ENCODE peak calls at places on chromosomes 2 and 18, in four cellular contexts. One of them, this sample, is unnamed.

GRCh38 chr2:239302808-239303557 is 97.8 kb downstream of the HDAC4 start:
- DNase-seq in fibroblast of lung: no peak
- DNase-seq in WERI-Rb-1: no peak
- DNase-seq in tibial artery: peak
- DNase-seq in this sample: peak

GRCh38 chr2:237618449-237618848 is 8.9 kb upstream of the LRRFIP1 start:
- DNase-seq in fibroblast of lung: peak
- DNase-seq in WERI-Rb-1: no peak
- DNase-seq in tibial artery: no peak
- DNase-seq in this sample: no peak

GRCh38 chr2:141105763-141106162 is 1025.1 kb downstream of the LRP1B start:
- DNase-seq in fibroblast of lung: no peak
- DNase-seq in WERI-Rb-1: no peak
- DNase-seq in tibial artery: no peak
- DNase-seq in this sample: no peak

GRCh38 chr18:25517881-25518715 is 166.1 kb upstream of the ZNF521 start:
- DNase-seq in fibroblast of lung: no peak
- DNase-seq in WERI-Rb-1: no peak
- DNase-seq in tibial artery: no peak
- DNase-seq in this sample: no peak

GRCh38 chr2:61759718-61760117 is 94.1 kb downstream of the FAM161A start:
- DNase-seq in fibroblast of lung: peak
- DNase-seq in WERI-Rb-1: no peak
- DNase-seq in tibial artery: no peak
- DNase-seq in this sample: no peak

GRCh38 chr18:22521026-22521707 is 103.5 kb upstream of the CTAGE1 start:
- DNase-seq in fibroblast of lung: no peak
- DNase-seq in WERI-Rb-1: no peak
- DNase-seq in tibial artery: no peak
- DNase-seq in this sample: no peak

GRCh38 chr18:13454363-13455150 is 236.0 kb downstream of the LDLRAD4 start:
- DNase-seq in fibroblast of lung: no peak
- DNase-seq in WERI-Rb-1: no peak
- DNase-seq in tibial artery: peak
- DNase-seq in this sample: no peak

GRCh38 chr18:23862071-23862470 is 152.5 kb upstream of the TTC39C start:
- DNase-seq in fibroblast of lung: peak
- DNase-seq in WERI-Rb-1: no peak
- DNase-seq in tibial artery: no peak
- DNase-seq in this sample: no peak

GRCh38 chr2:56291711-56292110 is 107.9 kb downstream of the CCDC85A start:
- DNase-seq in fibroblast of lung: no peak
- DNase-seq in WERI-Rb-1: no peak
- DNase-seq in tibial artery: no peak
- DNase-seq in this sample: no peak

GRCh38 chr2:160062283-160063005 is at the start of gene PLA2R1:
- DNase-seq in fibroblast of lung: peak
- DNase-seq in WERI-Rb-1: no peak
- DNase-seq in tibial artery: peak
- DNase-seq in this sample: peak

GRCh38 chr18:72830109-72830508 is 37.7 kb downstream of the NETO1 start:
- DNase-seq in fibroblast of lung: no peak
- DNase-seq in WERI-Rb-1: no peak
- DNase-seq in tibial artery: no peak
- DNase-seq in this sample: no peak

GRCh38 chr18:45974088-45974536 is 7.0 kb upstream of the EPG5 start:
- DNase-seq in fibroblast of lung: peak
- DNase-seq in WERI-Rb-1: peak
- DNase-seq in tibial artery: no peak
- DNase-seq in this sample: no peak

GRCh38 chr2:1767939-1768691 is 23.8 kb upstream of the PXDN start:
- DNase-seq in fibroblast of lung: no peak
- DNase-seq in WERI-Rb-1: no peak
- DNase-seq in tibial artery: peak
- DNase-seq in this sample: no peak

GRCh38 chr2:162475661-162476060 is 131.7 kb downstream of the GCA start:
- DNase-seq in fibroblast of lung: no peak
- DNase-seq in WERI-Rb-1: no peak
- DNase-seq in tibial artery: no peak
- DNase-seq in this sample: no peak

GRCh38 chr2:104043864-104044263 is 810.1 kb upstream of the POU3F3 start:
- DNase-seq in fibroblast of lung: no peak
- DNase-seq in WERI-Rb-1: no peak
- DNase-seq in tibial artery: no peak
- DNase-seq in this sample: no peak

GRCh38 chr2:239149501-239149900 is 251.3 kb downstream of the HDAC4 start:
- DNase-seq in fibroblast of lung: no peak
- DNase-seq in WERI-Rb-1: no peak
- DNase-seq in tibial artery: peak
- DNase-seq in this sample: peak

GRCh38 chr18:10923225-10923624 is 226.1 kb downstream of the PIEZO2 start:
- DNase-seq in fibroblast of lung: no peak
- DNase-seq in WERI-Rb-1: no peak
- DNase-seq in tibial artery: no peak
- DNase-seq in this sample: no peak

DNA sequence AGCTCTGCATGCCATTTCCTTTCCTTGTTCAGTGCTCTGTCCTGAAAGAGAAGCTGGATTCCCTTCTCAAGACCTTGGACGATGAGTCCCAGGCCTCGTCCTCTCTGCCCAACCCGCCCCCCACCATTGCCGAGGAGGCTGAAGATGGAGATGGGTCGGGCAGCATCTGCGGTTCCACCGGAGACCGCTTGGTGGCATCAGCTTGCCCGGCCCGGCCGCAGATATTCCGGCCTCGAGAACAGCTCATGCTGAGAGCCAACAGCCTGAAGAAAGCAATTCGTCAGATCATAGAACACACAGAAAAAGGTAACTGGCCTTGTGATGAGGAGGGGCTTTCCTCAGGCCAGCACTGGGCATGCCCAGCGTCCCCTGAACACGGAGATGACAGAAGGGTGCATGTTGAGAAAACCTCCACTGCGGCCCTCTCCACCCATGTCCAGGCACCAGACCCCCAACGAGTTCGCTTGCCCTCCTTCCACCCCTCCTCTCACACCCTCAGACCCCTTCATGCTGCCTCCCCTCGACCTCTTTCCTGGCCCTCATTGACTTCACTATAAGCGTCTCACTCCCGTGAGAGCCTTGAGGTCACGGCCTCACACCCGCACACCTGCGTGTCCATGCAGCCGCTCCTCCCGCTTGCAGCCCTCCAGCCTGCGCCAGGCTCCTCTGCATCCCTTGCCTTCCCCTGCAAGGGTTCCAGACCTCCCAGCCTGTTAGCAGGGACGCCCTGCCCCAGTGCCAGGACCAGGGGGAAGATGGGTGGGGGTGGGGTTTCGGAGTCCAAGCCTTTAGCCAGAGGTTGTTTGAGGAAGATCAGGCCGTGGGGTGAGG is 95.0 kb downstream of the DGKD start:
- DNase-seq in fibroblast of lung: peak
- DNase-seq in WERI-Rb-1: peak
- DNase-seq in tibial artery: peak
- DNase-seq in this sample: peak
- TF ChIP-seq CTCF in fibroblast of lung: peak
- TF ChIP-seq CTCF in WERI-Rb-1: peak
- TF ChIP-seq CTCF in tibial artery: peak
- TF ChIP-seq CTCF in this sample: peak

GRCh38 chr2:53093355-53093754 is 674.2 kb upstream of the CHAC2 start:
- DNase-seq in fibroblast of lung: no peak
- DNase-seq in WERI-Rb-1: no peak
- DNase-seq in tibial artery: no peak
- DNase-seq in this sample: no peak

GRCh38 chr2:53095664-53096063 is 671.9 kb upstream of the CHAC2 start:
- DNase-seq in fibroblast of lung: no peak
- DNase-seq in WERI-Rb-1: no peak
- DNase-seq in tibial artery: no peak
- DNase-seq in this sample: no peak

GRCh38 chr2:53095227-53095626 is 672.4 kb upstream of the CHAC2 start:
- DNase-seq in fibroblast of lung: no peak
- DNase-seq in WERI-Rb-1: no peak
- DNase-seq in tibial artery: no peak
- DNase-seq in this sample: no peak

GRCh38 chr2:53096346-53096745 is 671.3 kb upstream of the CHAC2 start:
- DNase-seq in fibroblast of lung: peak
- DNase-seq in WERI-Rb-1: no peak
- DNase-seq in tibial artery: no peak
- DNase-seq in this sample: no peak

DNA sequence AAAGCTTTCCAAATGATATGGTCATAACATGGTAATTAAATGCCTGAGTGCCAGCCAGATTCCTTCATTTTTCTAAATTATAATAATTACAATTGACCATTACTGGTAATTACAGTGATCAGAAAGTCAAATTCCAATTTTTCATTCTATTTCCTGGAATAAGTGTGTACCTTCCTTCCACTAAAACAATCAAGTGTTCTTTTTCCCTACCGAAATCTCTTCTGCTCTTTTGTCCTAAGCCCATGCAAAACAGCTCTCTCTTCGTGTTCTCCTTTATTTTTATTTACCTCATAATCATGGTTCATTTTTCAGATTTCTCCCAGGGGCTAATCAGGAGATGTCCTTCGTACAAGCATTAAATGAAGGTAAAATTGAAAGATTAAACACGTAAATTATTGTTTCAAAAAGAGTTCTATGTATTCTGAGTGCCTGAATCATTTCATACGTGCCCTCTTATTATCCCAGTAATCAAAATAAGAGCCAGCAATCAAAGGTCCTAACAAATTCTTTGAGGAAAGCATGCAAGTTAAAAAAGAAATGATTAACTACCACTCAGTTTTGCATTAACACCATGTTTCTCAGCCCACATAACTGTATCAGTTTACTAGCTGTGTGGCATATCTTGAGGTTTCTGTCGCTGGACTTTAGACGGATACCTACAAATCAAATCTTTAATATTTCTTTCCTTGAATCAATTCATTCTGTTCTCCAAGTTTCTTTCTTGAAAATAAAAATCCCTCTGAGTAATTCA is 669.1 kb upstream of the CHAC2 start:
- DNase-seq in fibroblast of lung: no peak
- DNase-seq in WERI-Rb-1: no peak
- DNase-seq in tibial artery: no peak
- DNase-seq in this sample: no peak
- H3K27ac ChIP-seq in fibroblast of lung: no peak
- H3K27ac ChIP-seq in WERI-Rb-1: no peak
- H3K27ac ChIP-seq in tibial artery: no peak
- H3K27ac ChIP-seq in this sample: no peak

DNA sequence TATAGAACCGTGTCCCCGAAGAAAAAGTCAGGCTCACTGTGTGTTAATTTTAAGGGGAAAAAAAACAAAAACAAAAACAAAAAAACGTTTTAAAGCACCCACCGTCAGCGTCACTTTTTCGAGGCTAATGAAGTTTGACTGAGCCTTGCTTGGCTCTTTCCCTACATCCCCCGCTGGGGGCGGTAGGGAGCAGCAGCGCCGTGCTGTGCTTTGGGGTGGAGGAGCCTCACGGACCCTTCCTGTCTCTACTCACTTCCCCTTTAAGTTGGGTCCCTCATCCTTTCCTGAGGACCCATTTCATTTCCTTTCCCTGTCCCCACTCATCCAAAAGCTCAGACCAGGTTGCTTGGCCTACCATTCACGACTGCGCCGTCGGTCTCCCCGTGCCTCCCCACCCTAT is 82.8 kb upstream of the RPL31 start:
- DNase-seq in fibroblast of lung: no peak
- DNase-seq in WERI-Rb-1: no peak
- DNase-seq in tibial artery: no peak
- DNase-seq in this sample: no peak
- TF ChIP-seq CTCF in fibroblast of lung: peak
- TF ChIP-seq CTCF in WERI-Rb-1: peak
- TF ChIP-seq CTCF in tibial artery: no peak
- TF ChIP-seq CTCF in this sample: no peak

DNA sequence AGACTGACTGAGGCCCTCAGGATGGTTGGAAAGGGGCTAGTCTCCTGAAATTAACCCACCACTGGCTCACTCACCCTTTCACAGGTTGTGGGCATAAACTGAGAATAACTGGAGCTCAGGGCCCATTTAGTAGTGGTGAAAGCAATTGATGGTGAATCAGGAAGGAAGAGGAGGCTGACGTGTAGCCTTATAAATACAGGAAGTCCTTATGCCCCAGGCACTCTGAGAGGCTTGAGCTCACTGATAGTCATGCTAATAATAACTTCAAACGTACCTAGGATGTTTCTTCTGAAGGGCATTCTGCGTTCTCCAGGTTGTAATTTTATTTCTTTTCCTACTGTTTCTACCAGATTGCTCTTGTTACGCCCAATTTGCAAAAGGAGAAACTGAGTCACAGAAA is 328.4 kb downstream of the CLIP4 start:
- DNase-seq in fibroblast of lung: no peak
- DNase-seq in WERI-Rb-1: no peak
- DNase-seq in tibial artery: no peak
- DNase-seq in this sample: no peak
- H3K27ac ChIP-seq in fibroblast of lung: no peak
- H3K27ac ChIP-seq in WERI-Rb-1: no peak
- H3K27ac ChIP-seq in tibial artery: no peak
- H3K27ac ChIP-seq in this sample: no peak

GRCh38 chr2:40760071-40760666 is 308.3 kb upstream of the SLC8A1 start:
- DNase-seq in fibroblast of lung: peak
- DNase-seq in WERI-Rb-1: peak
- DNase-seq in tibial artery: no peak
- DNase-seq in this sample: peak
- TF ChIP-seq CTCF in fibroblast of lung: peak
- TF ChIP-seq CTCF in WERI-Rb-1: peak
- TF ChIP-seq CTCF in tibial artery: peak
- TF ChIP-seq CTCF in this sample: peak

GRCh38 chr18:58788470-58788869 is 76.2 kb upstream of the ZNF532 start:
- DNase-seq in fibroblast of lung: no peak
- DNase-seq in WERI-Rb-1: no peak
- DNase-seq in tibial artery: no peak
- DNase-seq in this sample: no peak
- H3K27ac ChIP-seq in fibroblast of lung: no peak
- H3K27ac ChIP-seq in WERI-Rb-1: no peak
- H3K27ac ChIP-seq in tibial artery: peak
- H3K27ac ChIP-seq in this sample: peak

GRCh38 chr18:48317781-48318381 is 91.3 kb downstream of the ZBTB7C start:
- DNase-seq in fibroblast of lung: no peak
- DNase-seq in WERI-Rb-1: no peak
- DNase-seq in tibial artery: no peak
- DNase-seq in this sample: no peak
- TF ChIP-seq CTCF in fibroblast of lung: peak
- TF ChIP-seq CTCF in WERI-Rb-1: peak
- TF ChIP-seq CTCF in tibial artery: no peak
- TF ChIP-seq CTCF in this sample: no peak

This sample was measured in sigmoid colon.